ENCODE peak calls at places on chromosomes 12 and 14, in eight cellular contexts. T is HS-27A; J is RWPE2; U is hepatic stellate cell; Z is lower lobe of right lung; O is germinal center; F is glutamatergic neuron; S is activated CD4-positive, CD25-positive, alpha-beta regulatory T cell. N is an unnamed sample.

GRCh38 chr12:113867258-113867657 is 98.9 kb downstream of the RBM19 start:
- DNase-seq in T (no peak), J (no peak), U (peak), Z (no peak), O (no peak), F (peak), S (no peak), N (no peak)

GRCh38 chr12:100186071-100186470 is 14.5 kb upstream of the ACTR6 start:
- DNase-seq in T (no peak), J (no peak), U (peak), Z (no peak), O (no peak), F (no peak), S (no peak), N (no peak)

GRCh38 chr14:75306917-75307699 is 28.5 kb downstream of the FOS start:
- DNase-seq in T (no peak), J (no peak), U (no peak), Z (no peak), O (peak), F (no peak), S (no peak), N (peak)

GRCh38 chr14:51395361-51395849 is 155.4 kb downstream of the TMX1 start:
- DNase-seq in T (peak), J (peak), U (peak), Z (peak), O (no peak), F (peak), S (no peak), N (peak)

GRCh38 chr12:116339062-116339461 is 61.6 kb upstream of the MED13L start:
- DNase-seq in T (no peak), J (no peak), U (no peak), Z (peak), O (peak), F (no peak), S (no peak), N (no peak)

GRCh38 chr12:86233126-86233525 is 23.1 kb downstream of the MGAT4C start:
- DNase-seq in T (no peak), J (no peak), U (no peak), Z (no peak), O (no peak), F (no peak), S (no peak), N (no peak)

GRCh38 chr14:89813485-89814080 is 140.9 kb downstream of the EFCAB11 start:
- DNase-seq in T (peak), J (no peak), U (peak), Z (no peak), O (no peak), F (no peak), S (no peak), N (no peak)

GRCh38 chr14:99519931-99520421 is 38.8 kb downstream of the CCNK start:
- DNase-seq in T (no peak), J (peak), U (no peak), Z (peak), O (no peak), F (peak), S (no peak), N (no peak)

GRCh38 chr14:77139540-77140342 is 1.9 kb downstream of the ZDHHC22 start:
- DNase-seq in T (no peak), J (no peak), U (peak), Z (no peak), O (peak), F (peak), S (peak), N (peak)

GRCh38 chr14:74804219-74804825 is 41.2 kb downstream of the YLPM1 start:
- DNase-seq in T (peak), J (no peak), U (peak), Z (no peak), O (peak), F (peak), S (no peak), N (no peak)

GRCh38 chr12:80019691-80020090 is 79.6 kb upstream of the OTOGL start:
- DNase-seq in T (no peak), J (no peak), U (no peak), Z (no peak), O (no peak), F (no peak), S (no peak), N (no peak)

GRCh38 chr14:68782091-68782981 is 10.5 kb downstream of the ZFP36L1 start:
- DNase-seq in T (no peak), J (no peak), U (no peak), Z (no peak), O (no peak), F (peak), S (no peak), N (no peak)

GRCh38 chr14:23252420-23253333 is 14.9 kb downstream of the RNF212B start:
- DNase-seq in T (no peak), J (no peak), U (no peak), Z (no peak), O (no peak), F (no peak), S (no peak), N (no peak)

GRCh38 chr14:56797569-56798446 is 12.5 kb downstream of the OTX2 start:
- DNase-seq in T (no peak), J (no peak), U (no peak), Z (no peak), O (no peak), F (peak), S (no peak), N (no peak)

GRCh38 chr12:65962921-65963883 is 138.9 kb downstream of the HMGA2 start:
- DNase-seq in T (no peak), J (no peak), U (no peak), Z (no peak), O (peak), F (peak), S (no peak), N (no peak)

GRCh38 chr12:69508091-69508490 is 37.9 kb downstream of the FRS2 start:
- DNase-seq in T (no peak), J (no peak), U (no peak), Z (no peak), O (no peak), F (no peak), S (no peak), N (no peak)

GRCh38 chr12:47244730-47245285 is 165.0 kb upstream of the AMIGO2 start:
- DNase-seq in T (no peak), J (no peak), U (no peak), Z (no peak), O (no peak), F (no peak), S (no peak), N (no peak)

GRCh38 chr12:121120323-121120722 is 12.4 kb upstream of the P2RX7 start:
- DNase-seq in T (no peak), J (no peak), U (no peak), Z (no peak), O (no peak), F (no peak), S (no peak), N (no peak)

GRCh38 chr14:94126800-94127199 is 2.6 kb downstream of the IFI27L2 start:
- DNase-seq in T (no peak), J (no peak), U (no peak), Z (no peak), O (no peak), F (no peak), S (no peak), N (no peak)

GRCh38 chr14:54048736-54049135 is 92.1 kb upstream of the BMP4 start:
- DNase-seq in T (no peak), J (no peak), U (no peak), Z (no peak), O (no peak), F (no peak), S (no peak), N (no peak)

GRCh38 chr12:94149781-94150482 is 1.6 kb downstream of the PLXNC1 start:
- DNase-seq in T (no peak), J (no peak), U (no peak), Z (peak), O (no peak), F (peak), S (no peak), N (peak)

GRCh38 chr12:122064780-122065588 is 13.6 kb upstream of the MLXIP start:
- DNase-seq in T (no peak), J (no peak), U (peak), Z (no peak), O (no peak), F (peak), S (no peak), N (peak)

GRCh38 chr14:38090506-38090905 is 117.2 kb upstream of the SSTR1 start:
- DNase-seq in T (no peak), J (no peak), U (no peak), Z (no peak), O (no peak), F (no peak), S (no peak), N (no peak)

GRCh38 chr14:53192023-53192422 is 38.9 kb upstream of the DDHD1 start:
- DNase-seq in T (no peak), J (no peak), U (no peak), Z (no peak), O (no peak), F (no peak), S (no peak), N (no peak)

GRCh38 chr14:19917243-19917642 is 3.2 kb upstream of the OR4K5 start:
- DNase-seq in T (peak), J (no peak), U (no peak), Z (no peak), O (no peak), F (no peak), S (no peak), N (no peak)

GRCh38 chr12:71144682-71145081 is 13.1 kb downstream of the TSPAN8 start:
- DNase-seq in T (no peak), J (no peak), U (no peak), Z (no peak), O (no peak), F (no peak), S (no peak), N (no peak)

GRCh38 chr14:53367631-53368030 is 214.5 kb upstream of the DDHD1 start:
- DNase-seq in T (no peak), J (no peak), U (no peak), Z (no peak), O (no peak), F (no peak), S (no peak), N (no peak)

GRCh38 chr12:120394483-120395367 is 25.8 kb upstream of the MSI1 start:
- DNase-seq in T (no peak), J (no peak), U (no peak), Z (peak), O (no peak), F (peak), S (no peak), N (peak)

GRCh38 chr14:39023939-39024871 is 78.8 kb downstream of the SEC23A start:
- DNase-seq in T (no peak), J (no peak), U (no peak), Z (no peak), O (no peak), F (no peak), S (no peak), N (no peak)

GRCh38 chr12:386651-387050 is 2.5 kb downstream of the KDM5A start:
- DNase-seq in T (no peak), J (no peak), U (no peak), Z (no peak), O (no peak), F (no peak), S (no peak), N (no peak)

GRCh38 chr12:57816001-57816854 is 2.3 kb downstream of the AVIL start:
- DNase-seq in T (no peak), J (no peak), U (no peak), Z (no peak), O (no peak), F (no peak), S (no peak), N (no peak)

GRCh38 chr14:92582706-92583452 is 69.3 kb downstream of the RIN3 start:
- DNase-seq in T (no peak), J (no peak), U (no peak), Z (no peak), O (no peak), F (no peak), S (no peak), N (no peak)

GRCh38 chr14:21072102-21072501 is 2.0 kb downstream of the ARHGEF40 start:
- DNase-seq in T (no peak), J (no peak), U (peak), Z (no peak), O (no peak), F (no peak), S (no peak), N (no peak)

GRCh38 chr12:1611775-1612174 is 17.3 kb upstream of the WNT5B start:
- DNase-seq in T (no peak), J (no peak), U (no peak), Z (no peak), O (no peak), F (no peak), S (no peak), N (peak)

GRCh38 chr14:35044939-35045797 is 904 bp upstream of the FAM177A1 start:
- DNase-seq in T (no peak), J (no peak), U (peak), Z (no peak), O (peak), F (no peak), S (no peak), N (no peak)